ENCODE peak calls at places on chromosomes 3 and 15, in five cellular contexts. Y, I, H, O and K are unnamed samples.

GRCh38 chr3:149120051-149120972 is 9.1 kb upstream of the HPS3 start:
- DNase-seq in Y (peak), I (peak), H (no peak), O (no peak), K (no peak)

GRCh38 chr3:177465243-177465642 is 268.0 kb upstream of the TBL1XR1 start:
- DNase-seq in Y (no peak), I (no peak), H (no peak), O (no peak), K (no peak)

GRCh38 chr3:125213946-125214542 is 1.5 kb upstream of the SLC12A8 start:
- DNase-seq in Y (no peak), I (peak), H (no peak), O (no peak), K (no peak)

GRCh38 chr3:131503328-131503650 is 518 bp upstream of the MRPL3 start:
- DNase-seq in Y (no peak), I (no peak), H (no peak), O (no peak), K (no peak)

GRCh38 chr3:128089135-128089534 is 34.5 kb downstream of the RUVBL1 start:
- DNase-seq in Y (no peak), I (no peak), H (no peak), O (no peak), K (no peak)

GRCh38 chr3:110006913-110007312 is 669.6 kb upstream of the DPPA4 start:
- DNase-seq in Y (no peak), I (no peak), H (no peak), O (no peak), K (no peak)

GRCh38 chr3:114809668-114810413 is 337.2 kb downstream of the ZBTB20 start:
- DNase-seq in Y (peak), I (peak), H (no peak), O (no peak), K (no peak)

GRCh38 chr15:61046291-61046690 is 182.8 kb downstream of the RORA start:
- DNase-seq in Y (no peak), I (no peak), H (no peak), O (no peak), K (no peak)

GRCh38 chr3:150843241-150843640 is 62.0 kb downstream of the MINDY4B start:
- DNase-seq in Y (no peak), I (no peak), H (no peak), O (no peak), K (no peak)

GRCh38 chr3:73624363-73625123 is at the start of gene PDZRN3:
- DNase-seq in Y (peak), I (peak), H (peak), O (no peak), K (no peak)

GRCh38 chr3:179189764-179190163 is 41.6 kb downstream of the PIK3CA start:
- DNase-seq in Y (peak), I (peak), H (no peak), O (no peak), K (no peak)

GRCh38 chr3:191774485-191774884 is 313.5 kb downstream of the PYDC2 start:
- DNase-seq in Y (peak), I (peak), H (no peak), O (no peak), K (no peak)

GRCh38 chr3:149224736-149225594 is 3.3 kb upstream of the CP start:
- DNase-seq in Y (peak), I (peak), H (no peak), O (peak), K (no peak)

GRCh38 chr15:65361708-65362459 is 15.9 kb downstream of the IGDCC3 start:
- DNase-seq in Y (no peak), I (no peak), H (no peak), O (no peak), K (no peak)

GRCh38 chr3:159616234-159616825 is 372.3 kb upstream of the IL12A start:
- DNase-seq in Y (peak), I (peak), H (peak), O (peak), K (no peak)

GRCh38 chr15:34376856-34377255 is 9.9 kb upstream of the LPCAT4 start:
- DNase-seq in Y (no peak), I (no peak), H (no peak), O (no peak), K (no peak)

GRCh38 chr3:127865941-127866340 is 43.6 kb upstream of the MGLL start:
- DNase-seq in Y (peak), I (peak), H (no peak), O (no peak), K (no peak)

GRCh38 chr3:172126741-172127140 is 87.4 kb downstream of the FNDC3B start:
- DNase-seq in Y (no peak), I (no peak), H (no peak), O (no peak), K (no peak)

GRCh38 chr3:72227536-72228070 is 442.7 kb upstream of the PROK2 start:
- DNase-seq in Y (no peak), I (no peak), H (no peak), O (no peak), K (no peak)

GRCh38 chr15:88982304-88982945 is 69.2 kb upstream of the MFGE8 start:
- DNase-seq in Y (peak), I (peak), H (no peak), O (no peak), K (peak)

GRCh38 chr3:12807066-12807465 is 10.6 kb downstream of the CAND2 start:
- DNase-seq in Y (no peak), I (no peak), H (no peak), O (no peak), K (no peak)
- TF ChIP-seq CTCF in Y (no peak), I (no peak), H (peak), O (no peak), K (no peak)

GRCh38 chr15:76865548-76865991 is 39.6 kb downstream of the SCAPER start:
- DNase-seq in Y (no peak), I (no peak), H (no peak), O (no peak), K (no peak)

GRCh38 chr15:76868740-76869139 is 36.4 kb downstream of the SCAPER start:
- DNase-seq in Y (no peak), I (no peak), H (no peak), O (no peak), K (no peak)

GRCh38 chr15:76866008-76866407 is 39.1 kb downstream of the SCAPER start:
- DNase-seq in Y (no peak), I (no peak), H (no peak), O (no peak), K (no peak)

GRCh38 chr15:76863693-76864092 is 41.4 kb downstream of the SCAPER start:
- DNase-seq in Y (no peak), I (no peak), H (no peak), O (no peak), K (no peak)

DNA sequence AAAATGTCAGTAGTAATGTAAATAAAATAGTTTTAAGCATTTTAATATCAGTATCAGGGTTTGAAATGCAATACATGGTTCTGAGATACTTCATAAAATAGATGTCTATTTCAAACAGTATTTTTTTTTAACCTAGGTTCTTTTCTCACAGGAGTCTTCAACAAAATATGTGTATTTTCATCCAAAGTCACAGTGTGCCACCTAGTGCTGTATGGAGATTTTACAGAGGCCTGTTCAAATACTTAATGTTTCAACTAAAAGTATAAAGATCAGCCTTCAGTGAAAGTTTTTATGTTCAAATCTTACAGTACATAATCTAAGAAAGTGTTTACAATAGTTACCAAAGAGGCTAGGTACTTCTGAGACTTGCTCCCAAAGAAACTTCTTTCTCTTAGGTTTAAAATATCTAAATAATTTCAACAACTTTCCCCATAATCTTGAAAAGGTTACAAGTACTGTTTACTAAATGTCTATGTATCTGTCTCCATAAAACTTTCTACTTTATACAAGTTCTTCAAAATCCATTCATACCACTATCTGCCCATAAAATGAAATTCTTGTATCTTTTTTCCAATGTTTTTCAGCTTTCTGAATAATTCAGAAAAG is 38.3 kb downstream of the SCAPER start:
- DNase-seq in Y (peak), I (peak), H (no peak), O (no peak), K (no peak)
- TF ChIP-seq CTCF in Y (peak), I (peak), H (peak), O (no peak), K (no peak)

DNA sequence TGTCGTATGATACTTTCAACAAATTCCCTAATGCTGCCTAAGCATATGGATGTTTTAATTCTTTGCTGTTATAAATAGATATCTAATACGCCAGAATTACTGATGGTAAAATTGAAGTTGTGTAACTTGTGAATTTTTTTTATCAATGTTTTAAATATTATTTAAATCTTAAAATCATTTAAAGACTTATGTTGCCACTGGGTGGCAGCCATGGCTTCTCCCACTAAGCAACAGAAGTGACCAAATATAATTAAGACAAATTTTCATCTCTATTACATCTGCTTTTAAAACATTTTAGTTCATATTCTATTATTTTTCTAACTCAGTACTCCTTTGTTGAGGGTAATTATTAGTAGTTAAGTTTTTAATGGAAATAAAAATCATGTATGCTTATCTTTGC is 8.1 kb upstream of the IL20RB start:
- DNase-seq in Y (no peak), I (peak), H (no peak), O (no peak), K (no peak)
- TF ChIP-seq CTCF in Y (peak), I (no peak), H (peak), O (no peak), K (no peak)

DNA sequence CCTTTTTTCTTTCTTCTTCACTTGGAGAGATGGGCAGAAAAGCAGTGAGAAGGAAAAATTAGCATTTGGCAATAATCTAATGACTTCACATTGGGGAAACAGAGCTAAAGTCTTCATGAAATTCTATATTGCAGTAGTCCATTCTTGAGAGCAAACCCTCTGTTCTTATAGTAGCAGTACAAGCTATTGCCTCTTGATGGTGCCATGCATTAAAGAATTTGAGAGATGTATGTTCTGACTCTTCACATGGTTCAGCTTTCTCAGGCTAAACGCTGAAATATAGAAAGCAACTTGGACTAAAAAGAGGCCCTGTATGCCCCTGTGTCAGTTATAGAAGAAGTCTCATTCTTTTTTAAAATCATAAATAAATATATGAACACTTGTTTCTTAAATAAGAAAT is 36.0 kb downstream of the PHLDB2 start:
- DNase-seq in Y (no peak), I (peak), H (no peak), O (no peak), K (no peak)
- TF ChIP-seq CTCF in Y (peak), I (peak), H (peak), O (no peak), K (no peak)

GRCh38 chr3:15204005-15204404 is 2.0 kb upstream of the CAPN7 start:
- DNase-seq in Y (peak), I (no peak), H (no peak), O (peak), K (no peak)

GRCh38 chr3:15206662-15207576 is 873 bp downstream of the CAPN7 start:
- DNase-seq in Y (peak), I (peak), H (peak), O (peak), K (no peak)

GRCh38 chr3:15207836-15208504 is 1.9 kb downstream of the CAPN7 start:
- DNase-seq in Y (no peak), I (no peak), H (no peak), O (no peak), K (no peak)

GRCh38 chr3:15205482-15205933 is 538 bp upstream of the CAPN7 start:
- DNase-seq in Y (no peak), I (no peak), H (no peak), O (no peak), K (no peak)

GRCh38 chr3:15205934-15206661 is at the start of gene CAPN7:
- DNase-seq in Y (peak), I (peak), H (peak), O (peak), K (peak)
- TF ChIP-seq CTCF in Y (peak), I (peak), H (peak), O (peak), K (peak)

DNA sequence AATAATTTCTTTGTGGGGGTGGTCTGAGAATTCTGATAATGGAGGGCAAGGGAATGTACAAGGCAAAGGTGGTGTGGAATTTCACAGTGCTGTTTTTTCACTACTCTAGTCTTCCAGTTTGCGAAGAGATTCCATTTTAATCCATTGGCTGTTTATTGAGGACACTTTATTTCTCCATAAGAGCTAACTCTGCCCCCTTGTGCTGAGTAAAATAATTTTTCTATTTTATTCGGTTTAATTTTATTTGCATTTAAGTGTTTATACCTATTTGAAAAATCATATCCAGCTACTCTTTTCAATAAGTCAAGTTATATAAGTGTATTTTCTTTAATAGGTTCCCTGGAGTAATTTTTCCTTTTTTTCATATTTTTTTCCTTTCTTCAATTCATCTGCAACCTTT is 840.1 kb downstream of the TUSC7 start:
- DNase-seq in Y (no peak), I (no peak), H (no peak), O (no peak), K (no peak)
- TF ChIP-seq CTCF in Y (no peak), I (peak), H (peak), O (no peak), K (no peak)

GRCh38 chr15:41581110-41581509 is 22.1 kb downstream of the TYRO3 start:
- DNase-seq in Y (peak), I (no peak), H (peak), O (peak), K (no peak)
- TF ChIP-seq CTCF in Y (peak), I (peak), H (peak), O (no peak), K (no peak)